ENCODE peak calls at places on chromosomes 2 and 18, in eight cellular contexts. K is Caco-2, D is fibroblast of pulmonary artery, T is sigmoid colon, J is mucosa of descending colon, V is MCF 10A, N is cardiac muscle cell, E is A549. L is an unnamed sample.

GRCh38 chr2:2222931-2223330 is 108.1 kb downstream of the MYT1L start:
- DNase-seq in J (no peak), N (no peak), D (no peak), V (no peak), E (no peak), T (no peak), K (no peak), L (no peak)

GRCh38 chr2:238449909-238450417 is 23.2 kb downstream of the ASB1 start:
- DNase-seq in N (peak), J (peak), D (peak), V (peak), K (no peak), E (peak), T (peak), L (no peak)

GRCh38 chr2:146730882-146731281 is 1113.9 kb upstream of the ACVR2A start:
- DNase-seq in E (no peak), N (peak), V (no peak), K (no peak), D (no peak), T (no peak), J (no peak), L (no peak)

GRCh38 chr2:170680172-170680913 is 34.8 kb upstream of the SP5 start:
- DNase-seq in J (no peak), K (no peak), V (no peak), D (no peak), N (no peak), E (no peak), T (no peak), L (no peak)

GRCh38 chr2:106197878-106198277 is 3.8 kb upstream of the UXS1 start:
- DNase-seq in J (no peak), K (peak), V (peak), N (peak), E (no peak), T (no peak), D (peak), L (no peak)

GRCh38 chr2:187034434-187034833 is 185.5 kb upstream of the ZSWIM2 start:
- DNase-seq in D (no peak), E (no peak), K (no peak), J (no peak), V (no peak), T (no peak), N (no peak), L (no peak)

GRCh38 chr2:134218414-134218813 is 35.5 kb upstream of the MGAT5 start:
- DNase-seq in K (no peak), D (no peak), T (no peak), E (no peak), J (no peak), N (no peak), V (no peak), L (no peak)

GRCh38 chr18:21820035-21820810 is 79.6 kb downstream of the MIB1 start:
- DNase-seq in E (peak), J (no peak), V (peak), D (peak), K (peak), T (no peak), N (peak), L (no peak)

GRCh38 chr18:36514778-36515177 is 217.3 kb downstream of the FHOD3 start:
- DNase-seq in K (no peak), T (no peak), D (no peak), V (no peak), E (no peak), N (no peak), J (no peak), L (no peak)

GRCh38 chr2:167240671-167241070 is 352.4 kb downstream of the XIRP2 start:
- DNase-seq in T (no peak), K (no peak), E (no peak), J (no peak), V (peak), D (no peak), N (no peak), L (no peak)

GRCh38 chr2:20992201-20992711 is 51.6 kb downstream of the APOB start:
- DNase-seq in E (peak), J (no peak), K (peak), D (no peak), V (peak), T (peak), N (peak), L (no peak)

GRCh38 chr2:207223051-207223450 is 57.3 kb upstream of the KLF7 start:
- DNase-seq in E (peak), N (no peak), J (no peak), V (peak), K (no peak), D (peak), T (no peak), L (no peak)

GRCh38 chr2:148814853-148815419 is 60.1 kb upstream of the KIF5C start:
- DNase-seq in N (peak), J (peak), V (peak), E (no peak), D (peak), T (no peak), K (no peak), L (no peak)

GRCh38 chr2:126658910-126659613 is 3.1 kb downstream of the GYPC start:
- DNase-seq in T (peak), D (peak), E (no peak), N (peak), V (no peak), K (no peak), J (peak), L (no peak)

GRCh38 chr2:232981767-232982360 is 31.2 kb downstream of the NGEF start:
- DNase-seq in T (no peak), N (no peak), V (no peak), D (no peak), E (no peak), K (no peak), J (no peak), L (no peak)

GRCh38 chr2:232980683-232981082 is 32.4 kb downstream of the NGEF start:
- DNase-seq in V (peak), D (no peak), J (peak), T (no peak), N (no peak), K (no peak), E (peak), L (no peak)

GRCh38 chr2:232977438-232977971 is 35.6 kb downstream of the NGEF start:
- DNase-seq in V (no peak), J (no peak), N (no peak), E (no peak), D (no peak), T (no peak), K (no peak), L (no peak)

GRCh38 chr2:232981356-232981755 is 31.7 kb downstream of the NGEF start:
- DNase-seq in D (no peak), N (no peak), J (peak), V (no peak), T (no peak), K (peak), E (no peak), L (no peak)

DNA sequence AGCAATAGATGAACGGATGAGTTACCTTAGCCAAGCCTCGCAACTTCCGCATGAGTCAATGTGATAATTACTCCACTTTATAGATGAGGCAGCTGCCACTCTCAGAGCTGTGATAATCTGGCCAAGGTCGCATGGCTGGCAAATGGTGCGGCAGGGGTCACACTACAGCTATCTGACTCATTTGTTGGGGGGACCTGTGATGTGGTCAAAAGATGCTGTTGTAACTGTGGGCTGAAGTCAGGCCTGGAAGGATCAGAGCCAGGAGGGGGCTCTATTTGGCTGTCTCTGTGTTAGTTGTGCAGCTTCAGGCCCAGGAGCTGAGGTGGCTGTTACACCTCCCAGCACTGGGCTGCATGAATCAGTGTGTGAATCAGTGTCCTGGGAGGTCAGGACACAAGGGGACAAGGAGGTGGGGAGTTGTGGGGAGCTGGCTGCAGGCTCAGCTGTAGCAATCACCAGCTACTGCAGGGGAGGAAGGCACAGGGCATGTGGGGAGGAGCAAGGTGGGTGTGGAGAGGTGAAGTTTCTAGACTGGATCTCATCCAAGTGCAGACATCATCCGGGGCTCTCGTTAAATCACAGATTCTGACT is 33.1 kb downstream of the NGEF start:
- DNase-seq in T (no peak), D (peak), N (peak), K (no peak), V (peak), J (peak), E (peak), L (no peak)
- TF ChIP-seq CTCF in T (no peak), D (peak), N (no peak), K (no peak), V (peak), J (no peak), E (peak), L (no peak)

DNA sequence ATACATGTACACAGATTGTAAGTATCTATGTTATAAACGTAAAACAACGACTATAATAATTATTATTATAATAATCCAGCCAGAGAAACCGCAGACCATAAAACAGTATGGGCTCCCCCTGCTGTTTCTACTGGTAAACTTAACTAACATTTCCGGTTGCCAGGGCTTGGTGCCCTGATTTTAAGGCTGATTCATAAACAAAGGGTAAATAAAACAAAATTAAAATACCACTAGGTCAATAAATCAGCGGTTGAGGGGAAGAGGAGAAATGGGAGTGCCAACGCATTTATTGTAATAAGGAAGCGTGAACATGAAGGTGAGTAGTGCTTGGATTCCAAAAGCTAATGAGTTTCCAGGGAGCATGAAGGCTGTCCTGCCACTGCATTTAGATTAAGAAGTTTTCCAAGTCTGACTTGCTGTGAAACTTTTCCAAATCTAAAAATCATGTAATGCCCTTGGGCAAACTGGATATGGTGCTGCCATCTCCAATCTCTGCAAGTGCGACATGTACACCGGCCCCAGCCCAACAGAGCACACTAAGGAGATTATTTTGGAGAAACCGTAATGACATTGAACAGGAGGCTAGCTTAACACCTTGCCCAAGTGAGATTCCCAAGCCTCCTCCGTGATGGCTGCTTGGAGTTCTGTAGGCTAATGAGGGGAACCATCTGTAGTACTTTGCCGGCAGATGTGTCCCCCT is 50.7 kb upstream of the HNRNPA3 start:
- DNase-seq in V (peak), N (peak), J (peak), T (no peak), D (peak), E (peak), K (no peak), L (no peak)
- TF ChIP-seq CTCF in V (peak), N (peak), J (no peak), T (peak), D (peak), E (peak), K (peak), L (peak)

GRCh38 chr18:67730884-67731283 is 214.4 kb upstream of the DSEL start:
- DNase-seq in T (no peak), N (peak), E (peak), K (no peak), V (peak), J (no peak), D (peak), L (no peak)

GRCh38 chr18:67735506-67735905 is 219.0 kb upstream of the DSEL start:
- DNase-seq in D (no peak), J (no peak), K (no peak), T (no peak), V (no peak), N (no peak), E (no peak), L (no peak)

GRCh38 chr18:67733094-67733493 is 216.6 kb upstream of the DSEL start:
- DNase-seq in N (peak), T (no peak), V (peak), J (no peak), E (no peak), K (no peak), D (peak), L (no peak)

GRCh38 chr18:67728364-67728763 is 211.8 kb upstream of the DSEL start:
- DNase-seq in E (no peak), J (no peak), V (no peak), N (no peak), K (no peak), D (no peak), T (no peak), L (no peak)

DNA sequence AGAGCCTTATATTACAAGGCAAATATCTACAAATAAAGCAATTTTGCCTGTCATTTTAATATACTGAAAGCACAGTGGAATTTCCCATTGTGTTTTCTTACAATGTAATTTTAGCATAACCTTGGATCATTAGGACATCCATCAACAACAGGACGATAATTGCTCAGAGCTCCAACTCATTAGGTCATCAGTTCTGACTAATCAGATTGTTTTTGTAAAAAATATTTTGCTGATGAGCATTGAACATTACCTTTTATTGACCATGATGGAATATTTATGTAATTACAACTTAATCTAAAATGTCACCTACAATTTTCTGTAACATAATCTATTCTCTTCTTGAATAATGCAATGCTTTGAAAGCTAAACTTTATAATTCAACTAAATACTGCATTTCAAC is 215.3 kb upstream of the DSEL start:
- DNase-seq in D (peak), K (no peak), E (no peak), J (no peak), V (peak), T (no peak), N (no peak), L (no peak)
- TF ChIP-seq CTCF in D (no peak), K (no peak), E (no peak), J (no peak), V (no peak), T (no peak), N (no peak), L (no peak)

DNA sequence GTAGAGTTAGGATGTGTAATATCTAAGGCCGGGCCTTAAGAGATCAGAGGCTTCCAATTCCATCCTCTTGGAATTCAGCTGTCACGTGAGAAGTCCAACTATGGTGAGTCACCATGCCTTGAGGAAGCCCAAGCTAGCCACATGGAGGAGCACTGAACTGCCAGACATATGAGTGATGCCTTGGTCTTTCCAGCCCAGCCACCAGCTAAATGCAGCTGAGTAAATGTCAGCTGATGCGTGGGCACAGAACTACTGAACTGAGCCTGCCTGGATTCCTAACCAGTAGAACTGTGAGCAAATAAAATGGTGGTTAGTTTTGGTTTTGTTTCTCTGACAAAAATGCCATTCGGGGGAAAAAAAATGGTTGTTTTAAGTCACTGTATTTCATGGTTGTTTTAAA is 153.7 kb upstream of the SERTAD2 start:
- DNase-seq in D (peak), V (peak), E (peak), J (no peak), T (no peak), N (peak), K (no peak), L (no peak)
- TF ChIP-seq CTCF in D (no peak), V (no peak), E (no peak), J (no peak), T (no peak), N (no peak), K (no peak), L (no peak)

DNA sequence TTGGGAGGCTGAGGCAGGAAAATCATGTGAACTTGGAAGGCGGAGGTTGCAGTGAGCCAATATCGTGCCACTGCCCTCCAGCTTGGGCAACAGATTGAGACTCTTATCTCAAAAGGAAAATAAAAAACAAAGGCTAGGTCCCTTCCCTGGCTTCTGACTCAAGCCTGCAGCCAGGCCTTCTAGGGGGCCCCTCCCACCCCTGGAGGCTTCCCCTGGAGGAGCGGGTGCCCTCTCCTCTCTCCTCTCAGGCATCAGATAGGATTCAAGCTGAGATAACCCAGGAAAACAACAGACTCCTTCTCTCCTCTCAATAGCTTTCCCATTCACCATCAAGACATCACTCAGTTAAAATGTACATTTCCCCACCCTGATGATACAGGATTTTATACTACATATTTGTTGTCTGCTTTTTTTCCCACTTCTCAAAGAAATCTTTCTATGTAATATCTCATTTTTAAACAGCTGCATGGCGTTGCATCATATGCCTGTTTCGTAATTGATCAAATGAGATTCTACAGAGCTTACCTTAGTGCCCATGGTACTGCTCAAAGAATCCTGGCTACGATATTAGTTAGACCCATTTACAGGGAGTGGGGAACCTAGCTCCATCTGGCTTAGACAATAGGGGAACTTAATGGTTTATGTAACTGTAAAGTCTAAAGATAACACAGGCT is 20.6 kb upstream of the C2orf72 start:
- DNase-seq in D (peak), T (no peak), J (no peak), N (peak), E (no peak), V (peak), K (no peak), L (no peak)
- TF ChIP-seq CTCF in D (no peak), T (no peak), J (no peak), N (no peak), E (no peak), V (no peak), K (no peak), L (no peak)

GRCh38 chr2:47274054-47274779 is 119.1 kb upstream of the STPG4 start:
- DNase-seq in V (no peak), T (no peak), N (peak), J (no peak), E (peak), K (no peak), D (peak), L (no peak)
- TF ChIP-seq CTCF in V (no peak), T (peak), N (no peak), J (no peak), E (no peak), K (no peak), D (no peak), L (no peak)

L was measured in neural crest cell.